ENCODE peak calls at places on chromosomes 5 and 9, in four cellular contexts. J is hepatocyte, Z is left ventricle myocardium inferior, T is Peyer's patch. R is an unnamed sample.

GRCh38 chr5:43362725-43363435 is 49.3 kb downstream of the CCL28 start:
- DNase-seq in Z (no peak), J (no peak), T (no peak), R (no peak)

GRCh38 chr9:2621678-2622360 is at the start of gene VLDLR:
- DNase-seq in J (peak; percentile 71), T (no peak), Z (peak; percentile 68), R (no peak)

GRCh38 chr9:109817846-109818472 is 38.0 kb downstream of the PALM2AKAP2 start:
- DNase-seq in J (peak; percentile 96), Z (no peak), T (peak; percentile 37), R (peak; percentile 97)

GRCh38 chr5:180718810-180719453 is 20.9 kb downstream of the OR2Y1 start:
- DNase-seq in T (no peak), Z (no peak), J (peak; percentile 60), R (peak; percentile 4)

GRCh38 chr5:173016621-173017046 is 33.1 kb downstream of the ATP6V0E1 start:
- DNase-seq in Z (no peak), T (no peak), J (peak; percentile 47), R (no peak)

GRCh38 chr5:17189381-17190036 is 27.9 kb upstream of the BASP1 start:
- DNase-seq in J (peak; percentile 90), Z (peak; percentile 70), T (peak; percentile 75), R (peak; percentile 58)

GRCh38 chr9:104073098-104073769 is 20.9 kb upstream of the SMC2 start:
- DNase-seq in Z (no peak), J (no peak), T (no peak), R (no peak)

GRCh38 chr5:141914154-141914743 is 9.4 kb upstream of the DELE1 start:
- DNase-seq in T (peak; percentile 62), J (peak; percentile 63), Z (peak; percentile 48), R (no peak)

GRCh38 chr9:91746357-91746756 is 203.7 kb downstream of the ROR2 start:
- DNase-seq in J (no peak), T (no peak), Z (no peak), R (no peak)

GRCh38 chr5:137279631-137280236 is 219.4 kb downstream of the SPOCK1 start:
- DNase-seq in Z (no peak), J (no peak), T (no peak), R (no peak)
- H3K27ac ChIP-seq in Z (no peak overlapping the region), J (no peak overlapping the region), T (no peak overlapping the region), R (no peak overlapping the region)

DNA sequence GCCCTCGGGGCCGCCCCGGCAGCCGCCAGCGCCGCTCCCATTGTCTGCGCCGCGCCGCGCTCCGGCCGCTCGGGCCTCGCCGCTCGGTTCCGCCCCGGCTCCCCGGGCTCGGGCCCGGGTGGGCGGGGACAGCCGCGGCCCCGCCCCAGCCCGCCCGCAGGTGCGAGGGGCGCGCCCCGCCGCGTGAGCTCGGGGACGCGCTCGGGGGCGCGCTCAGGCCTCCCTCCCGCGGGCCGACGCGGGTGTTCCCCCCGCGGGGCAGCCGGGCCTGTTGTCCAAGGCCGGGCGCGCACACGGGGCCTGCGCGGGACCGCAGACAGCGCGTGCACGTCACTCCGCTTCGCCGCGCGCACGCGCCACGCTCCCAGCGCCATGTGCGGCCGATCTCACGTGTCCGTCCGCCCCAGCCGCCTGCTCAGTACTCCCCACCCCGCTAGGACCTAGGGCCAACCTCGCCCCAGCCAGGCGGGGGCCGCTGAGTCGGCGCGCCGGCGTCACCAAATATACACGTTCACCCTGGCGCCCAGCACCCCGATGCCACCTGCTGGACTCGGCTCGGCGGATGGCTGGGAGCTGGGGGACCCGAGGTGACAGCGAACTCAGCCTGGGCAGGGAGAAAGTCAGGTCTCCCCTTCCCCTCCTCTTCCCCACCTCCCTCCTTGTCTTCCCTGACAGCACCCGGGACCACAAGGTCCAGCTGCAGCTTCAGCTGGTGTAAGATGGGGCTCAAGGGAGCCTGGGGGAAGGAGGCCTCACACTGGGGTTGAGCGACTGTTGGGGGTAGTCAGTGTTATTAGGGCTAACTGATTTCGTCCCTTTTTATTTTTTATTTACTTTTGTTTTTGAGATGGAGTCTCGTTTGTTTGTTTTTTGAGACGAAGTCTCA is 14.3 kb downstream of the GBGT1 start:
- DNase-seq in J (peak; percentile 97), T (peak; percentile 89), Z (peak; percentile 89), R (peak; percentile 51)
- TF ChIP-seq CTCF in J (peak; percentile 34), T (peak; percentile 49), Z (peak; percentile 47), R (peak; percentile 8)

GRCh38 chr9:90003046-90003355 is 398.2 kb downstream of the GADD45G start:
- DNase-seq in J (no peak), T (no peak), Z (peak; percentile 42), R (no peak)
- H3K27ac ChIP-seq in J (no peak overlapping the region), T (no peak overlapping the region), Z (peak overlapping the region; percentile 93), R (no peak overlapping the region)

GRCh38 chr5:163535290-163535689 is 29.9 kb downstream of the MAT2B start:
- DNase-seq in J (no peak), T (no peak), Z (no peak), R (no peak)
- TF ChIP-seq CTCF in J (no peak), T (no peak), Z (no peak), R (no peak)

DNA sequence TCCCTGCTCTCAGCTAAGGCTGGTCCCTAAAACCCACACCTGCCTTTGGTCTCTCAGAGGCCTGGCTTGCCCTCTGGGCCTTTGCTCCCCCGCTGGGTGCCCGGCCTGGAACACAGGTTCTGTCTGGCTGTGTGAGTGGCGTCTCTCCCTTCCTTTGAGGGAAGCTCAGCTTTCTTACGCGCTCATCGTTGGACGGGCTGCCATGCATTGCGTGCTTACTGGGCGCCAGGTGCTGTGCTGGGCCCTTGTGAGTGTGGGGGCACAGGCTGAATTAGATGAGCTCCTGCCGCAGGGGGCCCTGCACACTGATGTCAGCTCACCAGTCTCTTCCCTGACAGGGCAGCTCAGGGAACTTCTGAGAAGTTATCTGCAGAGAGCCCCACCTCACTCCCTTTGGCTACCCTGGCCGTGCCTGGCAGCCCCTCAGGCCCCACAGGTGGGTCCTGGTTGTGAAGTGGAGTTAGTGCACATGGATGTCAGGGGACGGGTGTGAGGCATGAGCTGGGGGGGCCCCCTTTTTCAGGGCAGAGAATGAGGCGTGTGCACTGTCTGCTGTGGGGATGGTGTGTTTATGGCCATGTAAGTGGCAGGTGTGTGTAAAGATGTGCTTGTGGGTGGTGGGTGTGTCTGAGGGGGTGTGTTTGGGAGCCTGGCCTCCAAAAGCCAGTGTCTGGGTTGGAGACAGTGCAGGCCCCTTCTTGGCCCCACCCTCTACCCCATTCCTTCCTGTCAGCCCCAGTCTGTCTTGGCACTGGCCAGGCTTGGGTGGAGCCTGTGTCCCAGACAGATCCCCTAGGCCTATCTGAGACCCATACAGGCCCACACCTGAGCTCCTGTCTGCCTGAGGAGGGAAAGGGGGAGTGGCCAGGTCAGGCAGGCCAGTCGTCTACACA is 7.5 kb upstream of the RMND5B start:
- DNase-seq in T (no peak), Z (no peak), J (no peak), R (no peak)
- H3K27ac ChIP-seq in T (no peak overlapping the region), Z (no peak overlapping the region), J (peak overlapping the region; percentile 58), R (no peak overlapping the region)

GRCh38 chr5:168086104-168086610 is 205.3 kb upstream of the WWC1 start:
- DNase-seq in Z (no peak), T (no peak), J (peak; percentile 72), R (no peak)
- TF ChIP-seq CTCF in Z (no peak), T (peak; percentile 26), J (peak; percentile 10), R (no peak)

GRCh38 chr5:3899093-3899492 is 303.5 kb downstream of the IRX1 start:
- DNase-seq in T (no peak), J (no peak), Z (no peak), R (no peak)
- H3K27ac ChIP-seq in T (no peak overlapping the region), J (no peak overlapping the region), Z (no peak overlapping the region), R (no peak overlapping the region)